ENCODE peak calls at places on chromosomes 13 and 19, in nine cellular contexts. L is gastrocnemius medialis; D is hepatic stellate cell; N is T-helper 2 cell; V is non-pigmented ciliary epithelial cell; Z is A172; R is mucosa of descending colon; F is stimulated activated CD8-positive, alpha-beta memory T cell treated with anti-CD3 and anti-CD28 coated beads, Interleukin-4, amount 100 ng/mL, for 4 hours; E is NCI-H460. B is an unnamed sample.

GRCh38 chr19:35236638-35237400 is 8.3 kb upstream of the FAM187B start:
- DNase-seq in L (no peak), D (no peak), N (peak; percentile 46), V (no peak), Z (no peak), R (no peak), F (no peak), E (no peak), B (no peak)

GRCh38 chr13:80338781-80339577 is 1.9 kb downstream of the SPRY2 start:
- DNase-seq in L (peak; percentile 65), D (peak; percentile 82), N (no peak), V (peak; percentile 70), Z (peak; percentile 32), R (peak; percentile 79), F (no peak), E (no peak), B (peak; percentile 47)

GRCh38 chr13:23440821-23441608 is 7.5 kb upstream of the SACS start:
- DNase-seq in L (peak; percentile 76), D (no peak), N (no peak), V (no peak), Z (peak; percentile 73), R (no peak), F (no peak), E (peak; percentile 69), B (no peak)

GRCh38 chr19:36051236-36051635 is 2.8 kb downstream of the THAP8 start:
- DNase-seq in L (no peak), D (no peak), N (no peak), V (no peak), Z (no peak), R (no peak), F (no peak), E (no peak), B (no peak)

GRCh38 chr13:110568649-110569048 is 7.1 kb upstream of the RAB20 start:
- DNase-seq in L (no peak), D (no peak), N (no peak), V (no peak), Z (no peak), R (no peak), F (no peak), E (no peak), B (no peak)

GRCh38 chr19:42461700-42462324 is 19.1 kb upstream of the CXCL17 start:
- DNase-seq in L (no peak), D (no peak), N (no peak), V (no peak), Z (no peak), R (no peak), F (no peak), E (no peak), B (no peak)

GRCh38 chr13:63163903-63164302 is 1748.3 kb upstream of the PCDH20 start:
- DNase-seq in L (no peak), D (no peak), N (no peak), V (no peak), Z (no peak), R (no peak), F (no peak), E (no peak), B (no peak)

GRCh38 chr19:24086974-24087595 is at the start of gene ZNF254:
- DNase-seq in L (peak; percentile 85), D (peak; percentile 88), N (peak; percentile 96), V (peak; percentile 92), Z (peak; percentile 98), R (peak; percentile 91), F (peak; percentile 56), E (no peak), B (peak; percentile 74)

GRCh38 chr19:5828661-5829566 is 10.6 kb downstream of the FUT6 start:
- DNase-seq in L (no peak), D (no peak), N (peak; percentile 34), V (no peak), Z (no peak), R (no peak), F (no peak), E (no peak), B (no peak)

GRCh38 chr19:53537523-53538377 is at the start of gene ZNF331:
- DNase-seq in L (peak; percentile 53), D (peak; percentile 87), N (peak; percentile 91), V (no peak), Z (no peak), R (peak; percentile 88), F (peak; percentile 83), E (no peak), B (no peak)

GRCh38 chr19:17999685-18000479 is 8.1 kb upstream of the ARRDC2 start:
- DNase-seq in L (no peak), D (no peak), N (no peak), V (no peak), Z (no peak), R (no peak), F (no peak), E (no peak), B (no peak)

GRCh38 chr13:95571941-95572340 is 19.4 kb downstream of the CLDN10 start:
- DNase-seq in L (no peak), D (no peak), N (no peak), V (no peak), Z (no peak), R (no peak), F (no peak), E (no peak), B (no peak)

GRCh38 chr13:37647038-37647650 is 48.6 kb upstream of the POSTN start:
- DNase-seq in L (no peak), D (no peak), N (no peak), V (no peak), Z (no peak), R (no peak), F (no peak), E (no peak), B (no peak)

B was measured in AG04449.